ENCODE peak calls at places on chromosomes 3 and 15, in six cellular contexts. T is lower lobe of right lung, Z is K562, X is endothelial cell of umbilical vein, Y is transverse colon, V is upper lobe of left lung. I is an unnamed sample.

GRCh38 chr3:115148142-115148790 is 1.2 kb upstream of the ZBTB20 start:
- DNase-seq in T (no peak), V (no peak), Z (no peak), X (no peak), Y (no peak), I (no peak)

GRCh38 chr15:41512512-41513281 is 930 bp downstream of the LTK start:
- DNase-seq in V (peak; percentile 88), Y (peak; percentile 61), X (no peak), T (no peak), Z (peak; percentile 69), I (peak; percentile 24)

GRCh38 chr15:81176291-81176893 is 20.3 kb upstream of the IL16 start:
- DNase-seq in T (no peak), Z (no peak), V (peak; percentile 56), Y (no peak), X (no peak), I (no peak)

GRCh38 chr15:63551400-63551799 is 45.8 kb upstream of the FBXL22 start:
- DNase-seq in V (no peak), X (peak; percentile 43), Z (no peak), Y (no peak), T (no peak), I (no peak)

GRCh38 chr3:101036213-101036618 is 43.0 kb upstream of the ABI3BP start:
- DNase-seq in Z (no peak), X (peak; percentile 84), V (no peak), T (no peak), Y (no peak), I (no peak)

GRCh38 chr3:187958432-187959003 is 195.4 kb upstream of the LPP start:
- DNase-seq in Z (no peak), X (no peak), V (peak; percentile 5), Y (peak; percentile 33), T (no peak), I (no peak)

GRCh38 chr15:72180771-72181324 is 16.7 kb downstream of the GRAMD2A start:
- DNase-seq in X (no peak), V (no peak), T (no peak), Y (no peak), Z (no peak), I (no peak)

GRCh38 chr3:150447631-150448465 is 39.8 kb downstream of the TSC22D2 start:
- DNase-seq in V (no peak), Z (no peak), T (no peak), Y (no peak), X (peak; percentile 70), I (no peak)

GRCh38 chr3:170055209-170055608 is 17.4 kb downstream of the GPR160 start:
- DNase-seq in T (no peak), Y (no peak), Z (no peak), X (no peak), V (no peak), I (no peak)

GRCh38 chr3:113054552-113054951 is 63.8 kb downstream of the GTPBP8 start:
- DNase-seq in V (no peak), X (no peak), Z (no peak), T (no peak), Y (no peak), I (no peak)

GRCh38 chr3:127847236-127847720 is 25.0 kb upstream of the MGLL start:
- DNase-seq in Y (no peak), X (no peak), V (no peak), Z (no peak), T (no peak), I (no peak)

GRCh38 chr3:169591983-169592644 is 71.4 kb downstream of the MECOM start:
- DNase-seq in V (no peak), Y (no peak), Z (no peak), T (no peak), X (peak; percentile 61), I (no peak)

GRCh38 chr3:53577486-53577885 is 83.1 kb downstream of the CACNA1D start:
- DNase-seq in V (no peak), T (no peak), Y (no peak), X (no peak), Z (no peak), I (no peak)

DNA sequence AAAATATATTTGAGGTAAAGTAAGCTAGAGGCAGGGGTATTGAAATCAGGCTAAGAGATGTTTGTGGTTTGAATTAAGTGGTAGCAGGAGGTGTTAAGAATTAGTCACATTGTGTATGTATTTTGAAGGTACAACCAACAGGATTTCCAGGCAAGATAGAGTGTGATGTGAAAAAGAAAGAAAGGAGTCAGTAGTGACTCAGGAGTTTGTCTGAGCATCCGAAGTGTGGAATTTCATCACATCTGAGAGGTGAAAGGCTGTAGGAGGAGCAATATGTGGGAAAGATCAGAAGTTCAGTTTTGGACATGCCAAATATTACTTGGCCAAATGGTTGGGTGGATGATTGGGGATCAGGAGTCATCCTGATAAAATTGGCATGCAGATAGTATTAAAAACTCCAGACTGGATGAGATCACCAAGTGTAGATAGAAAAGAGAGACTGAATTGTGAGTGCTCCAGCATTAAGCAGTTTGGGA is 32.1 kb upstream of the EBLN2 start:
- DNase-seq in Z (no peak), Y (no peak), V (no peak), T (no peak), X (peak; percentile 62), I (no peak)
- TF ChIP-seq CTCF in Z (no peak), Y (no peak), V (no peak), T (no peak), X (no peak), I (no peak)

DNA sequence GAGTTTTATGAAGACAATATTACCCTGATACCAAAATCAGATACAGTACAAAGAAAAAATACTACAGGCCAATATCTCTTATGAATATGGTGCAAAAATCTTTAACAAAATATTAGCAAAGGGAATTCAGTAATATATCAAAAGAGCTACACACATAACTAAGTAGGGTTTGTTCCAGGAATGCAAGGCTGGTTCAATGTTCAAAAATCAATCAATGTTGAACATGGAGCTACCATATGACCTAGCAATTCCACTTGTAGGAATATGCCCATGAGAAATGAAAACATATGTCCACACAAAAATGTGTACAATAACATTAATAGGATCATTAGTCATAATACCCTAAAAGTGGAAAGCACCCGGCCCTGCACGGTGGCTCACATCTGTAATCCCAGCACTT is 7.8 kb downstream of the OCA2 start:
- DNase-seq in T (no peak), Z (no peak), Y (no peak), X (no peak), V (no peak), I (no peak)
- H3K27me3 ChIP-seq in T (peaks cover 25% of the 10 kb centered on the region), Z (no peaks in the 10 kb centered on the region), Y (peaks cover 49% of the 10 kb centered on the region), X (peaks cover 16% of the 10 kb centered on the region), V (peaks cover 4% of the 10 kb centered on the region), I (no peaks in the 10 kb centered on the region)

GRCh38 chr3:105793040-105793439 is 75.8 kb downstream of the CBLB start:
- DNase-seq in T (no peak), V (no peak), X (no peak), Z (no peak), Y (no peak), I (no peak)
- TF ChIP-seq CTCF in T (no peak), V (no peak), X (no peak), Z (no peak), Y (no peak), I (no peak)

GRCh38 chr15:48333553-48333952 is 2.3 kb downstream of the DUT start:
- DNase-seq in V (no peak), Y (no peak), T (no peak), Z (no peak), X (no peak), I (no peak)
- H3K27me3 ChIP-seq in V (no peaks in the 10 kb centered on the region), Y (no peaks in the 10 kb centered on the region), T (no peaks in the 10 kb centered on the region), Z (no peaks in the 10 kb centered on the region), X (no peaks in the 10 kb centered on the region), I (no peaks in the 10 kb centered on the region)

DNA sequence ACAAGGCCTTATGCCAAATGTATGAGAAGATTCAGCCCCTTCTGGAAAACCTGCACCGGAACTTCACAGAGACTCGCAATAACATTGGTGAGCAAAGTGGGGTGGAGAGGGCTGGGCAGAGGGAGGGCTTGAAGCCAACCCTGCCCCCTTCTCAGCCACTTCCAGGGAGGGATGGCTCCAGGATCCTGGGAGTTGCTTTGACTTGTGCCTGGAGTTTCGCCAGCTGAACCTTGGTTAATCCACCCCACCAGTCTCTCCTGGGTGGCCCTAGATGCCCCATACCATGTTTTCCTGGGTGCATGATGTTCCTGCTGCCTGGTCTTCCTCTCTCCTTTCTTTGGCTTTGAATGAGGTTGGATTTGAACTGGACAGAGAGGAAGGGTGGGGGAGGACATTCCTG is 10.8 kb downstream of the TBC1D21 start:
- DNase-seq in X (no peak), Y (no peak), Z (no peak), T (no peak), V (no peak), I (no peak)
- TF ChIP-seq CTCF in X (no peak), Y (no peak), Z (no peak), T (no peak), V (no peak), I (no peak)

I was measured in WERI-Rb-1.